ENCODE peak calls at places on chromosomes 2 and 18, in four cellular contexts. D, X, K and G are unnamed samples.

GRCh38 chr2:45205480-45205879 is 196.2 kb upstream of the SIX2 start:
- DNase-seq in K (no peak), D (no peak), X (no peak), G (no peak)

GRCh38 chr2:34734662-34735061 is 1135.6 kb upstream of the FAM98A start:
- DNase-seq in X (no peak), D (no peak), K (no peak), G (no peak)

GRCh38 chr2:64225491-64225890 is 81.3 kb upstream of the PELI1 start:
- DNase-seq in X (no peak), D (peak), K (no peak), G (no peak)

GRCh38 chr2:30236591-30237245 is 5.4 kb downstream of the LBH start:
- DNase-seq in X (no peak), D (no peak), K (no peak), G (no peak)

GRCh38 chr2:240983361-240983995 is 14.9 kb upstream of the SNED1 start:
- DNase-seq in X (peak), K (no peak), D (peak), G (no peak)

GRCh38 chr18:8869696-8870095 is 164.3 kb downstream of the MTCL1 start:
- DNase-seq in K (no peak), X (no peak), D (no peak), G (no peak)

GRCh38 chr2:72785517-72785916 is 40.3 kb downstream of the EXOC6B start:
- DNase-seq in D (peak), X (no peak), K (no peak), G (no peak)

GRCh38 chr2:24779121-24779520 is 14.1 kb downstream of the PTRHD1 start:
- DNase-seq in X (no peak), K (no peak), D (no peak), G (no peak)

GRCh38 chr2:43174368-43175186 is 51.8 kb downstream of the ZFP36L2 start:
- DNase-seq in K (peak), D (no peak), X (no peak), G (no peak)

GRCh38 chr2:204687776-204688175 is 142.5 kb downstream of the PARD3B start:
- DNase-seq in X (peak), D (peak), K (no peak), G (no peak)

GRCh38 chr18:74234326-74235171 is 57.2 kb downstream of the CYB5A start:
- DNase-seq in X (peak), D (no peak), K (no peak), G (peak)

GRCh38 chr2:191638079-191638801 is 39.7 kb upstream of the NABP1 start:
- DNase-seq in K (no peak), X (peak), D (no peak), G (no peak)

GRCh38 chr18:59715966-59716369 is 18.7 kb upstream of the CCBE1 start:
- DNase-seq in K (no peak), D (peak), X (peak), G (no peak)

GRCh38 chr2:72147303-72147970 is at the start of gene CYP26B1:
- DNase-seq in K (no peak), D (peak), X (no peak), G (no peak)

GRCh38 chr2:167832840-167833239 is 414.6 kb downstream of the STK39 start:
- DNase-seq in D (no peak), K (no peak), X (no peak), G (no peak)

GRCh38 chr2:241808701-241809382 is at the start of gene NEU4:
- DNase-seq in D (peak), X (no peak), K (no peak), G (no peak)

GRCh38 chr2:128451084-128451483 is 132.4 kb upstream of the HS6ST1 start:
- DNase-seq in D (no peak), X (no peak), K (no peak), G (no peak)

GRCh38 chr2:133303150-133303549 is 265.1 kb downstream of the NCKAP5 start:
- DNase-seq in X (peak), K (no peak), D (no peak), G (no peak)

GRCh38 chr2:70557171-70557838 is 3.7 kb upstream of the TGFA start:
- DNase-seq in D (no peak), K (no peak), X (no peak), G (no peak)

GRCh38 chr2:215264374-215264773 is 47.5 kb upstream of the ATIC start:
- DNase-seq in K (no peak), X (no peak), D (no peak), G (no peak)

GRCh38 chr18:57561728-57562423 is 24.6 kb downstream of the FECH start:
- DNase-seq in X (peak), D (peak), K (no peak), G (peak)

GRCh38 chr2:192195548-192196418 is 1.1 kb upstream of the TMEFF2 start:
- DNase-seq in D (peak), K (no peak), X (peak), G (no peak)

GRCh38 chr2:65031341-65032015 is 24.7 kb upstream of the CEP68 start:
- DNase-seq in K (no peak), X (no peak), D (peak), G (no peak)

GRCh38 chr18:76488190-76488589 is 6.9 kb downstream of the ZNF516 start:
- DNase-seq in X (peak), D (no peak), K (no peak), G (no peak)

GRCh38 chr18:36662000-36662399 is 166.8 kb downstream of the TPGS2 start:
- DNase-seq in K (no peak), X (peak), D (no peak), G (no peak)

GRCh38 chr2:222450021-222450420 is 25.7 kb downstream of the SGPP2 start:
- DNase-seq in D (no peak), K (no peak), X (no peak), G (no peak)

GRCh38 chr2:80822999-80823398 is 518.4 kb upstream of the LRRTM1 start:
- DNase-seq in X (no peak), D (no peak), K (no peak), G (no peak)

GRCh38 chr18:2538844-2539243 is 32.5 kb downstream of the METTL4 start:
- DNase-seq in X (peak), D (no peak), K (no peak), G (no peak)

GRCh38 chr2:178397002-178397605 is 53.9 kb downstream of the PRKRA start:
- DNase-seq in K (peak), D (peak), X (peak), G (no peak)

GRCh38 chr2:54341656-54342055 is 85.6 kb upstream of the TSPYL6 start:
- DNase-seq in X (peak), K (no peak), D (no peak), G (no peak)

GRCh38 chr18:57086163-57086562 is 60.7 kb upstream of the BOD1L2 start:
- DNase-seq in K (no peak), D (no peak), X (no peak), G (no peak)

DNA sequence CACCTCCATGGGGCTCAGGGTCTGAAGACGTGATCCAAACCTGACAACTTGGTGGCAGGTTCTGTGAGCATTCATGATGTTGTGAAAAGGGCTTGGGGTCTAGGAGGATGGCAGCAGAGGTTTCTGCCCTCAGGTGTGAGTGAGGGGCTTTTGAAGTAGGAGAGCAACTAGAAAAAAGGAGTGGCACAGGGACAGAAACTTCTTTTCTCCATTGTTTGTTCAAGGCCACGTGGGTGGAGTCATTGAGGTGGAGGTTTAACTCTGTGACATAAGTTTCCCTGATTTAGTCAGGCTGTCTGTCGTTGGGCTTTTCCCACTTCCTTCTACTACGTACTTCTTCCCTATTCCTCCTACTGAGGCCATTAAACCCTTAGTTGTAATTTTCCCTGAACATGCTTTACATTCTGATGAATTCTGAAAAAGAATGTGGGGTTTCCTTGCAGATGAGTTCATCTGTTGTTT is 13.1 kb downstream of the CFLAR start:
- DNase-seq in X (peak), D (peak), K (no peak), G (no peak)
- H3K4me3 ChIP-seq in X (no peak), D (peak), K (peak), G (peak)

DNA sequence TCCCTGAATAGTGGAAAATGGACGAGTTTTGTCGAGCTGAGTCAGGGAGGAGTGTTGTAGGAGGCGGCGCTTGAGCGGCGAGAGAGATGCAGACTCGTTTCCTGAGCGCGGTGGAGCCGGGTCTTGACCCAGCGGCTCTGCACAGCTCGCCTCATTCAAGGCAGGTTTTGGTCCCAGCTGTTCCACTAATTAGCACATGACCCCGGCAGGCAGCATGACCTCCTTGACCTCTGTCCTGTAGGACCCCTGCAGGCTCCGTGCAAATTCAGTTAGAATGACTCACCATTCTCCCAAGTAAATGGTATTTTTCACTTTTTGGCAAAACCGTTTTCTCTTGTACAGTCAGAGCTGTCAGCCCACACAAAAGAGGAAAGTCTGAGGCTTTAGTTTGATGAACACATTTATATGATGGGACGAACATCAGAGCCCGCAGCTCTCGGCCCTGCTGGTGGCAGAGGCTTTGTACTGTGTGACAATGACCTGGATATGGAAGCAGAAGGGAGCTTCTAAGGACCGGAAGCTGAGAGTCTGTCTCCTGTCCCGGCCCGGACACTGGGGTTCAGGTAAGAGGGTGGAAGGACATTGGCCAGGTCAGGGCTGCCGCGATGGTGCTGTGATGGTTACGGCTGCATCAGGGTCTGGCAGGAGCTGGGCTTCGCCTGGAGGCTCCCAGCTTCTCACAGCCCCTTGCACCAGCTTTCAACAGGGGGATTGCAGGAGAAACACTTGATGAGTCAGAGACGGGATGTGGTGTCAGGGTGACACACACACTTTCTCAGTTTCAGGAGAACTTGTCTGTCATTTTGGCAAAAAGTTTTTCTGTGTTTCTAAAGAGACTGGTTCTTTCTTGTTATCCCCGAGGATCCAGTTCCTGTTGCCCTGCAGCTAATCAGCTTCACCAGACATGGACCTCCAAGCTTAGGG is 29.9 kb upstream of the ALKAL2 start:
- DNase-seq in X (peak), D (no peak), K (no peak), G (no peak)
- H3K4me3 ChIP-seq in X (no peak), D (no peak), K (no peak), G (no peak)

DNA sequence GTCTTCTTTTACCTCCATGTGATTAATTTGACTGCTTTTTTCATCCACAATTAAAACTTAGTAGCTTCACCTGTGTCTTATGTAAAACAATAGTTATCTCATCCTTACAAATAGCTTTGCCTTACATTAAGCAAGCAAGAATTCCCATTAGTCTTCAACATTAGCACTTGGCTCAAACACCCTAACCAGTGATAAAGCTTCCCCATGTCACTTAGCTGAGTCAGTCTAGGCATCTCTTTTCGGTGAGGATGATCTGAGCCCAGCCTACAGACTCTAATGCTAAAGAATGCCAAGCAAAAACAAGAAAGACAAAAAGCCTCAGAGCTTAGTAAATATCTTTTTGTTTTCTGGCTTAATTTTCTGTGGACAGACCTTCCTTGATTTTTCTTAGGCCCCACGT is 26.1 kb downstream of the GAD1 start:
- DNase-seq in K (no peak), D (no peak), X (no peak), G (no peak)
- H3K4me3 ChIP-seq in K (no peak), D (no peak), X (no peak), G (no peak)

DNA sequence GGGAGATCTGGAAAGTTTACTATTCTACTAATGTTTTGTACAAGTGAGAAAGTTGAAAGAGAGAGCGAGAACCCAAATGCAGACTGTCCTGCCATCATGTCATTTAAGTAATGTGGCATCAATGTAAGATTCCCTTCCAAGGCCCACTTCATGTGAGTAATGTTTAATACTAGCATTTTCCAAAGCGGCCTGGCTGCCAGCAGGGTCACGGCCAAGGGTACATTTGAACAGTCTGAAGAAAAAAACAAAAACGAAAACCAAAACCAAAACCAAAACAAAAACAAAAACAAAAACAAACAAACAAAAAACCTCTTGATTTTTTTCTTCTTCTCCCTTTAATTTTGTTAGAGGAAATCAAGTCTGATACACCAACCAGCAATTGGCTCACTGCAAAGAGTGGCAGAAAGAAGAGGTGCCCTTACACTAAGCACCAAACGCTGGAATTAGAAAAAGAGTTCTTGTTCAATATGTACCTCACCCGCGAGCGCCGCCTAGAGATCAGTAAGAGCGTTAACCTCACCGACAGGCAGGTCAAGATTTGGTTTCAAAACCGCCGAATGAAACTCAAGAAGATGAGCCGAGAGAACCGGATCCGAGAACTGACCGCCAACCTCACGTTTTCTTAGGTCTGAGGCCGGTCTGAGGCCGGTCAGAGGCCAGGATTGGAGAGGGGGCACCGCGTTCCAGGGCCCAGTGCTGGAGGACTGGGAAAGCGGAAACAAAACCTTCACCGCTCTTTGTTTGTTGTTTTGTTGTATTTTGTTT is 2.2 kb downstream of the HOXD10 start:
- DNase-seq in K (no peak), X (peak), D (peak), G (no peak)
- H3K4me3 ChIP-seq in K (no peak), X (peak), D (peak), G (no peak)

GRCh38 chr2:172930871-172931255 is 144.8 kb upstream of the MAP3K20 start:
- DNase-seq in D (no peak), K (no peak), X (no peak), G (no peak)
- H3K4me3 ChIP-seq in D (no peak), K (no peak), X (no peak), G (peak)